ENCODE peak calls at places on chromosomes 7 and 10, in nine cellular contexts. One of them, this sample, is unnamed.
A peak's percentile ranks its signal among the peaks of the same experiment; 100 is the strongest.

GRCh38 chr7:16066805-16067459 is 354.4 kb downstream of the CRPPA start:
- DNase-seq in keratinocyte: no peak
- DNase-seq in stimulated activated CD8-positive, alpha-beta memory T cell treated with anti-CD3 and anti-CD28 coated beads, Interleukin-15, amount 100 ng/mL, for 24 hours: no peak
- DNase-seq in activated CD4-positive, alpha-beta T cell treated with anti-CD3 and anti-CD28 coated beads, Interleukin-2, amount 50 U/mL, for 48 hours: no peak
- DNase-seq in occipital lobe: no peak
- DNase-seq in ELR: peak; percentile 29
- DNase-seq in AG10803: peak; percentile 23
- DNase-seq in putamen: peak; percentile 20
- DNase-seq in SW480: no peak
- DNase-seq in this sample: no peak

GRCh38 chr10:69061305-69062161 is 26.4 kb upstream of the SRGN start:
- DNase-seq in keratinocyte: no peak
- DNase-seq in stimulated activated CD8-positive, alpha-beta memory T cell treated with anti-CD3 and anti-CD28 coated beads, Interleukin-15, amount 100 ng/mL, for 24 hours: no peak
- DNase-seq in activated CD4-positive, alpha-beta T cell treated with anti-CD3 and anti-CD28 coated beads, Interleukin-2, amount 50 U/mL, for 48 hours: no peak
- DNase-seq in putamen: peak; percentile 56
- DNase-seq in SW480: peak; percentile 28
- DNase-seq in AG10803: peak; percentile 98
- DNase-seq in ELR: peak; percentile 100
- DNase-seq in occipital lobe: no peak
- DNase-seq in this sample: no peak

GRCh38 chr7:14196555-14196954 is 207.1 kb upstream of the ETV1 start:
- DNase-seq in putamen: no peak
- DNase-seq in activated CD4-positive, alpha-beta T cell treated with anti-CD3 and anti-CD28 coated beads, Interleukin-2, amount 50 U/mL, for 48 hours: no peak
- DNase-seq in ELR: peak; percentile 68
- DNase-seq in occipital lobe: no peak
- DNase-seq in AG10803: peak; percentile 3
- DNase-seq in SW480: no peak
- DNase-seq in keratinocyte: peak; percentile 40
- DNase-seq in stimulated activated CD8-positive, alpha-beta memory T cell treated with anti-CD3 and anti-CD28 coated beads, Interleukin-15, amount 100 ng/mL, for 24 hours: no peak
- DNase-seq in this sample: no peak

GRCh38 chr7:37730489-37730888 is 46.9 kb downstream of the GPR141 start:
- DNase-seq in activated CD4-positive, alpha-beta T cell treated with anti-CD3 and anti-CD28 coated beads, Interleukin-2, amount 50 U/mL, for 48 hours: no peak
- DNase-seq in keratinocyte: no peak
- DNase-seq in SW480: no peak
- DNase-seq in AG10803: no peak
- DNase-seq in occipital lobe: no peak
- DNase-seq in ELR: no peak
- DNase-seq in stimulated activated CD8-positive, alpha-beta memory T cell treated with anti-CD3 and anti-CD28 coated beads, Interleukin-15, amount 100 ng/mL, for 24 hours: no peak
- DNase-seq in putamen: no peak
- DNase-seq in this sample: no peak

GRCh38 chr10:13001041-13001886 is at the start of gene CCDC3:
- DNase-seq in occipital lobe: no peak
- DNase-seq in AG10803: no peak
- DNase-seq in putamen: no peak
- DNase-seq in activated CD4-positive, alpha-beta T cell treated with anti-CD3 and anti-CD28 coated beads, Interleukin-2, amount 50 U/mL, for 48 hours: peak; percentile 28
- DNase-seq in ELR: no peak
- DNase-seq in stimulated activated CD8-positive, alpha-beta memory T cell treated with anti-CD3 and anti-CD28 coated beads, Interleukin-15, amount 100 ng/mL, for 24 hours: peak; percentile 0
- DNase-seq in SW480: peak; percentile 21
- DNase-seq in keratinocyte: no peak
- DNase-seq in this sample: no peak

GRCh38 chr10:29204119-29204518 is 84.8 kb upstream of the LYZL1 start:
- DNase-seq in occipital lobe: no peak
- DNase-seq in activated CD4-positive, alpha-beta T cell treated with anti-CD3 and anti-CD28 coated beads, Interleukin-2, amount 50 U/mL, for 48 hours: no peak
- DNase-seq in ELR: no peak
- DNase-seq in SW480: no peak
- DNase-seq in AG10803: no peak
- DNase-seq in putamen: no peak
- DNase-seq in stimulated activated CD8-positive, alpha-beta memory T cell treated with anti-CD3 and anti-CD28 coated beads, Interleukin-15, amount 100 ng/mL, for 24 hours: no peak
- DNase-seq in keratinocyte: no peak
- DNase-seq in this sample: no peak

GRCh38 chr10:74502963-74503608 is 323.3 kb upstream of the KAT6B start:
- DNase-seq in activated CD4-positive, alpha-beta T cell treated with anti-CD3 and anti-CD28 coated beads, Interleukin-2, amount 50 U/mL, for 48 hours: no peak
- DNase-seq in AG10803: peak; percentile 52
- DNase-seq in putamen: peak; percentile 18
- DNase-seq in occipital lobe: no peak
- DNase-seq in ELR: peak; percentile 90
- DNase-seq in keratinocyte: no peak
- DNase-seq in stimulated activated CD8-positive, alpha-beta memory T cell treated with anti-CD3 and anti-CD28 coated beads, Interleukin-15, amount 100 ng/mL, for 24 hours: no peak
- DNase-seq in SW480: no peak
- DNase-seq in this sample: no peak

GRCh38 chr7:150753239-150753638 is 16.0 kb downstream of the GIMAP5 start:
- DNase-seq in ELR: no peak
- DNase-seq in stimulated activated CD8-positive, alpha-beta memory T cell treated with anti-CD3 and anti-CD28 coated beads, Interleukin-15, amount 100 ng/mL, for 24 hours: no peak
- DNase-seq in activated CD4-positive, alpha-beta T cell treated with anti-CD3 and anti-CD28 coated beads, Interleukin-2, amount 50 U/mL, for 48 hours: no peak
- DNase-seq in occipital lobe: no peak
- DNase-seq in AG10803: no peak
- DNase-seq in putamen: no peak
- DNase-seq in SW480: no peak
- DNase-seq in keratinocyte: no peak
- DNase-seq in this sample: no peak

GRCh38 chr10:79404690-79405131 is 40.7 kb downstream of the ZCCHC24 start:
- DNase-seq in stimulated activated CD8-positive, alpha-beta memory T cell treated with anti-CD3 and anti-CD28 coated beads, Interleukin-15, amount 100 ng/mL, for 24 hours: no peak
- DNase-seq in activated CD4-positive, alpha-beta T cell treated with anti-CD3 and anti-CD28 coated beads, Interleukin-2, amount 50 U/mL, for 48 hours: no peak
- DNase-seq in SW480: no peak
- DNase-seq in putamen: no peak
- DNase-seq in occipital lobe: no peak
- DNase-seq in AG10803: no peak
- DNase-seq in keratinocyte: no peak
- DNase-seq in ELR: no peak
- DNase-seq in this sample: peak; percentile 1